ENCODE peak calls at places on chromosomes 1 and 21, in five cellular contexts. P is T-helper 2 cell, Y is left lung, J is GM19239, E is AG09319. M is an unnamed sample.

GRCh38 chr1:3454811-3455618 is 550 bp downstream of the ARHGEF16 start:
- DNase-seq in P (no peak), Y (peak; percentile 83), J (no peak), E (no peak), M (no peak)

GRCh38 chr1:30684259-30684658 is 39.1 kb downstream of the MATN1 start:
- DNase-seq in P (no peak), Y (no peak), J (no peak), E (no peak), M (no peak)

GRCh38 chr1:76239470-76239918 is 164.9 kb downstream of the ST6GALNAC3 start:
- DNase-seq in P (no peak), Y (no peak), J (no peak), E (no peak), M (no peak)

GRCh38 chr21:40840441-40840840 is 6.5 kb downstream of the DSCAM start:
- DNase-seq in P (no peak), Y (no peak), J (no peak), E (no peak), M (no peak)

GRCh38 chr1:3695326-3696217 is 43.3 kb downstream of the TP73 start:
- DNase-seq in P (no peak), Y (peak; percentile 88), J (peak; percentile 92), E (no peak), M (no peak)

GRCh38 chr1:153478047-153478691 is 17.7 kb upstream of the S100A7 start:
- DNase-seq in P (no peak), Y (no peak), J (no peak), E (no peak), M (no peak)

GRCh38 chr1:93635614-93636543 is 45.8 kb downstream of the BCAR3 start:
- DNase-seq in P (no peak), Y (no peak), J (no peak), E (no peak), M (no peak)

GRCh38 chr1:202709276-202710041 is 795 bp downstream of the SYT2 start:
- DNase-seq in P (no peak), Y (no peak), J (no peak), E (no peak), M (no peak)

GRCh38 chr1:117017648-117018047 is 16.1 kb downstream of the CD101 start:
- DNase-seq in P (no peak), Y (no peak), J (no peak), E (no peak), M (no peak)

GRCh38 chr21:42332557-42332956 is 17.3 kb upstream of the TFF3 start:
- DNase-seq in P (no peak), Y (no peak), J (no peak), E (no peak), M (no peak)

GRCh38 chr1:183467687-183468086 is 4.6 kb upstream of the SMG7 start:
- DNase-seq in P (no peak), Y (no peak), J (no peak), E (no peak), M (no peak)

GRCh38 chr1:209768354-209768774 is 12.5 kb downstream of the TRAF3IP3 start:
- DNase-seq in P (peak; percentile 73), Y (no peak), J (peak; percentile 61), E (no peak), M (peak; percentile 88)

GRCh38 chr1:201028473-201028889 is 5.0 kb upstream of the KIF21B start:
- DNase-seq in P (no peak), Y (no peak), J (no peak), E (no peak), M (no peak)

GRCh38 chr1:196380311-196380710 is 227.9 kb downstream of the KCNT2 start:
- DNase-seq in P (no peak), Y (no peak), J (no peak), E (no peak), M (no peak)

GRCh38 chr1:235069171-235069570 is 59.5 kb downstream of the TOMM20 start:
- DNase-seq in P (no peak), Y (no peak), J (no peak), E (no peak), M (no peak)

GRCh38 chr1:34645919-34646318 is 108.9 kb upstream of the GJB5 start:
- DNase-seq in P (no peak), Y (no peak), J (no peak), E (no peak), M (no peak)

M was measured in GM12864.